ENCODE peak calls at places on chromosome 16, in six cellular contexts. A, Y, J, U, W and C are unnamed samples. For H3K9me3 and H3K4me1, the result is how much of the 10 kb centered on the place peaks cover.

GRCh38 chr16:27929818-27930217 is 133.7 kb downstream of the GSG1L start:
- DNase-seq in A (no peak), Y (no peak), J (no peak), U (no peak), W (no peak), C (no peak)

GRCh38 chr16:21264226-21265036 is 13.7 kb downstream of the CRYM start:
- DNase-seq in A (no peak), Y (no peak), J (peak), U (no peak), W (no peak), C (no peak)

GRCh38 chr16:81956213-81956948 is 54.9 kb downstream of the SDR42E1 start:
- DNase-seq in A (no peak), Y (no peak), J (no peak), U (no peak), W (no peak), C (no peak)

GRCh38 chr16:52252680-52253079 is 294.3 kb downstream of the TOX3 start:
- DNase-seq in A (no peak), Y (no peak), J (no peak), U (no peak), W (no peak), C (no peak)

GRCh38 chr16:86909359-86910145 is 331.2 kb downstream of the FOXL1 start:
- DNase-seq in A (no peak), Y (no peak), J (no peak), U (no peak), W (no peak), C (no peak)

GRCh38 chr16:87457724-87458423 is 35.0 kb downstream of the ZCCHC14 start:
- DNase-seq in A (no peak), Y (no peak), J (no peak), U (no peak), W (no peak), C (no peak)

GRCh38 chr16:12235110-12235509 is 258.6 kb downstream of the SNX29 start:
- DNase-seq in A (no peak), Y (no peak), J (no peak), U (no peak), W (no peak), C (no peak)

GRCh38 chr16:7315813-7316212 is 16.8 kb upstream of the RBFOX1 start:
- DNase-seq in A (no peak), Y (no peak), J (no peak), U (no peak), W (no peak), C (no peak)

GRCh38 chr16:22386976-22387375 is 12.6 kb upstream of the CDR2 start:
- DNase-seq in A (no peak), Y (no peak), J (no peak), U (no peak), W (no peak), C (no peak)

GRCh38 chr16:60905806-60906205 is 1130.4 kb downstream of the CDH8 start:
- DNase-seq in A (no peak), Y (no peak), J (peak), U (no peak), W (no peak), C (no peak)

GRCh38 chr16:57646388-57647039 is 18.1 kb downstream of the ADGRG1 start:
- DNase-seq in A (no peak), Y (no peak), J (no peak), U (no peak), W (peak), C (no peak)

GRCh38 chr16:87487361-87487924 is 5.4 kb downstream of the ZCCHC14 start:
- DNase-seq in A (no peak), Y (no peak), J (peak), U (peak), W (no peak), C (peak)

GRCh38 chr16:57700801-57701551 is 6.4 kb downstream of the DRC7 start:
- DNase-seq in A (no peak), Y (no peak), J (peak), U (no peak), W (no peak), C (no peak)

GRCh38 chr16:30444231-30445148 is 1.2 kb downstream of the SEPHS2 start:
- DNase-seq in A (no peak), Y (no peak), J (no peak), U (no peak), W (no peak), C (no peak)

GRCh38 chr16:16073884-16074781 is 124.7 kb downstream of the ABCC1 start:
- DNase-seq in A (no peak), Y (no peak), J (peak), U (no peak), W (no peak), C (no peak)

GRCh38 chr16:13168091-13168572 is 266.7 kb downstream of the SHISA9 start:
- DNase-seq in A (no peak), Y (no peak), J (peak), U (no peak), W (no peak), C (no peak)

GRCh38 chr16:69190598-69190997 is 3.6 kb downstream of the SNTB2 start:
- DNase-seq in A (no peak), Y (no peak), J (no peak), U (no peak), W (no peak), C (no peak)

GRCh38 chr16:53803998-53804397 is 100.0 kb downstream of the FTO start:
- DNase-seq in A (no peak), Y (no peak), J (no peak), U (no peak), W (no peak), C (no peak)

GRCh38 chr16:74521691-74522090 is 85.2 kb downstream of the GLG1 start:
- DNase-seq in A (no peak), Y (no peak), J (no peak), U (no peak), W (no peak), C (no peak)

GRCh38 chr16:66167564-66168291 is 198.8 kb upstream of the CDH5 start:
- DNase-seq in A (no peak), Y (no peak), J (peak), U (peak), W (no peak), C (no peak)

GRCh38 chr16:83992624-83993023 is 24.6 kb downstream of the NECAB2 start:
- DNase-seq in A (no peak), Y (no peak), J (no peak), U (no peak), W (no peak), C (no peak)

GRCh38 chr16:16036359-16036792 is 87.0 kb downstream of the ABCC1 start:
- DNase-seq in A (no peak), Y (no peak), J (peak), U (no peak), W (no peak), C (no peak)

GRCh38 chr16:28309811-28310311 is 17.5 kb downstream of the SBK1 start:
- DNase-seq in A (no peak), Y (peak), J (no peak), U (no peak), W (peak), C (peak)

GRCh38 chr16:83402969-83403368 is 404.8 kb upstream of the HSBP1 start:
- DNase-seq in A (no peak), Y (no peak), J (no peak), U (no peak), W (no peak), C (no peak)

GRCh38 chr16:87129771-87130170 is 187.4 kb downstream of the C16orf95 start:
- DNase-seq in A (peak), Y (no peak), J (no peak), U (no peak), W (no peak), C (no peak)

GRCh38 chr16:84689126-84689525 is 10.7 kb upstream of the USP10 start:
- DNase-seq in A (peak), Y (no peak), J (no peak), U (no peak), W (no peak), C (no peak)

GRCh38 chr16:48434653-48435318 is 49.6 kb upstream of the SIAH1 start:
- DNase-seq in A (no peak), Y (no peak), J (no peak), U (no peak), W (no peak), C (no peak)

GRCh38 chr16:58863761-58864160 is 129.6 kb upstream of the GOT2 start:
- DNase-seq in A (no peak), Y (no peak), J (no peak), U (no peak), W (no peak), C (no peak)

GRCh38 chr16:21275529-21275928 is 2.6 kb downstream of the CRYM start:
- DNase-seq in A (no peak), Y (no peak), J (no peak), U (no peak), W (no peak), C (no peak)

GRCh38 chr16:30434852-30435251 is 5.0 kb upstream of the DCTPP1 start:
- DNase-seq in A (no peak), Y (no peak), J (no peak), U (no peak), W (no peak), C (no peak)

GRCh38 chr16:30615358-30616076 is 5.3 kb upstream of the ZNF689 start:
- DNase-seq in A (no peak), Y (peak), J (peak), U (no peak), W (peak), C (no peak)

GRCh38 chr16:85988723-85989313 is 89.9 kb downstream of the IRF8 start:
- DNase-seq in A (peak), Y (no peak), J (no peak), U (no peak), W (no peak), C (no peak)

GRCh38 chr16:77273-77806 is 685 bp upstream of the MPG start:
- DNase-seq in A (peak), Y (no peak), J (peak), U (no peak), W (peak), C (peak)

GRCh38 chr16:8026450-8026849 is 563.9 kb downstream of the TMEM114 start:
- DNase-seq in A (no peak), Y (no peak), J (peak), U (no peak), W (peak), C (no peak)

GRCh38 chr16:88338111-88338510 is 44.6 kb upstream of the ZNF469 start:
- DNase-seq in A (no peak), Y (no peak), J (no peak), U (no peak), W (no peak), C (no peak)

GRCh38 chr16:1150511-1150982 is 2.4 kb upstream of the CACNA1H start:
- DNase-seq in A (no peak), Y (no peak), J (no peak), U (no peak), W (no peak), C (no peak)

GRCh38 chr16:86307518-86307903 is 202.8 kb upstream of the FOXF1 start:
- DNase-seq in A (peak), Y (no peak), J (no peak), U (no peak), W (no peak), C (no peak)

GRCh38 chr16:27977966-27978365 is 85.5 kb downstream of the GSG1L start:
- DNase-seq in A (peak), Y (no peak), J (no peak), U (no peak), W (no peak), C (no peak)

DNA sequence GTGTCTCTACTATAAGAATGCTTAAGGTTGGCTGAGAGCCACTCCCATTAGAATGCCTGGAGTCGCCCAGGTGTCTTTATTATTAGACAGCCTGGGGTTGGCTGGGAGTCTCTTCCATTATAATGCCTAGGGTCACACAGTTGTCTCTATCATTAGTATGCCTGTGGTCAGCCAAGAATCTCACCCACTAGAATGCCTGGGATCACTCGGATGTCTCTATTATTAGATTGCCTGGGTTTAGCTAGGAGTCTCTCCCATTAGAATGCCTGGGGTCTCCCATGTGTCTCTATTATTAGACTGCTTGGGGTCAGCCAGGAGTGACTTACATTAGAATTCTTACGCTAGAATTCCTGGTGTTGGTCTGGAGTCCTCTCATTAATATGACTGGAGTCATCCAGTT is 2255.3 kb downstream of the TP53TG3F start:
- DNase-seq in A (no peak), Y (no peak), J (no peak), U (peak), W (no peak), C (no peak)
- H3K9me3 ChIP-seq in A (under half), Y (under half), J (under half), U (under half), W (under half), C (under half)

DNA sequence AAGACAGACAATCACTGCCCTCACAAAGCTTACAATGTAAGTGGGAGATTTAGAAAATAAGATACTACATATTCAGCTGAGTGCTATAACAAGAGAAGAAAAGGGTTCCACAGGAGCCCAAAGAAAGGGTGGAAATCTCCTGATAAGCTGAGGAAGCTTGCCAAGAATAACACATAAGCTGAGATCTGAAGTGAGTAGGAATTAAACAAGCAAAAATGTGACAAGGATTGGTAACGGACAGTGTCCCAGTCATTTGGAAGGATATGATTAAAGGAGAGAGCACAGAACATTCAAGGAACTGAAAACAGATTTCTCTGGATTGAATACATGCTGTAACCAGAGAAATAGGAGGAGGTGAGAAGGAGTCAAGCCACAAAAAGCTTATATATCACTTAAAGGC is 13.0 kb downstream of the CDYL2 start:
- DNase-seq in A (no peak), Y (no peak), J (no peak), U (no peak), W (no peak), C (no peak)
- H3K27ac ChIP-seq in A (no peak), Y (no peak), J (no peak), U (no peak), W (no peak), C (no peak)

DNA sequence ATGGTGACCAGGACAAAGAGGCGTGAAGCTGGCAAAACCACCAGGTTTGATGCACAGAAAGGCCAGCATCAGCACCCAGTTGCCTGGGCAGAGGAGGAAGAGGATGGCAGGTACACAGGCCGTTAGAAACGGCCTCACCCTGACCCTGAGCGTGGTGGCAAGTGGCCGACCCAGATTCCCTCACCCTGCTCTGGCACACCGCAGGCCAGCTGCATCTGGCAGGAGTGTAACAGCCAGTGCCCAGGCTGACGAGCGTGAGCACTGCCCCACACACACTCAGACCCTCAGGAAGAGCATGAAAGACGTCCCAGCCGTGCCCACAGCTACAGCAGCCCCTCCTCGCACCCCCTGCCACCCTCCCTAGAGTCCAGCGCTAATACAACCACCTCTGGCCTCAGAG is 82.0 kb downstream of the ANKRD11 start:
- DNase-seq in A (no peak), Y (no peak), J (no peak), U (no peak), W (no peak), C (peak)
- H3K4me1 ChIP-seq in A (half or more), Y (half or more), J (half or more), U (half or more), W (under half), C (half or more)

DNA sequence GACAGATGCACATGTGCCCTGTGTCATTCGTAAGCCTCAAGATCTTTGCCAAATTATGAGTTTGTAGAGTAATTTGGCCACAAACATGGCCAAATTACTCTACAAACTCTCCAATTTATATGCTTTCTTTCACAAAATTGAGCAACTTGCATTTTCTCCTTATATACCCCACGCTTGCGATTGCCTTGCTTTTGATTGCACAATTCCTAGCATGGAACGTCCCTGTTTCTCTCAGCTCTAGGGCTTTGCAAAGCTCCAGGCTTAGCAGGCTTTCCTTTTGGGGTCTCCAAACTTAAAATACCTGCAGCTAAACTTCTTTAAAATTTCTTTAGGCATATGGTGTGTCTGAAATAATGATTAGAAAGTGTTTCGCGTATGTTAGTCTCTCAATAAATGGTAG is 28.5 kb upstream of the MAF start:
- DNase-seq in A (no peak), Y (no peak), J (no peak), U (no peak), W (no peak), C (no peak)
- H3K9me3 ChIP-seq in A (under half), Y (under half), J (under half), U (under half), W (under half), C (under half)

GRCh38 chr16:23895052-23895451 is 59.3 kb downstream of the PRKCB start:
- DNase-seq in A (no peak), Y (no peak), J (no peak), U (no peak), W (no peak), C (no peak)
- H3K27ac ChIP-seq in A (no peak), Y (no peak), J (no peak), U (no peak), W (peak), C (no peak)

GRCh38 chr16:76038097-76038496 is 239.1 kb upstream of the CNTNAP4 start:
- DNase-seq in A (no peak), Y (no peak), J (no peak), U (no peak), W (no peak), C (no peak)

DNA sequence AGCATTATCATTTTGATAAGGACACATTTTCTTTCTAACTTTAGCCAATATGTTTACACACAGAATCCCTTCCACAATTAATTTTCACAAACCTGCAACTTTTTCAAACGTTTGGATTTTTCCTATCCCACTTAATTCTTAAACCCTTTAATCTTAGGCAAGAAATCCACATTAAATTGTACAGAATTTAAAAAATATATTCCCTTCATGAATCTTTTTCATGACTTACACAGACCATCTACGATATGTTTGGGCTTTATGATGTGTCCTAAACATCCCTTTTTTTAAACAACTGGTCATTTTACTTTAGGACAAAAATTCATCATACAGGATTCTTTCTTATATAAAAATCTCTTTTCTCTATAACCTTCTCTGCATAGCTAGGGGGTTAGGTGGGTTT is 241.5 kb upstream of the CNTNAP4 start:
- DNase-seq in A (no peak), Y (no peak), J (peak), U (no peak), W (no peak), C (no peak)
- H3K4me1 ChIP-seq in A (under half), Y (under half), J (under half), U (under half), W (under half), C (under half)

DNA sequence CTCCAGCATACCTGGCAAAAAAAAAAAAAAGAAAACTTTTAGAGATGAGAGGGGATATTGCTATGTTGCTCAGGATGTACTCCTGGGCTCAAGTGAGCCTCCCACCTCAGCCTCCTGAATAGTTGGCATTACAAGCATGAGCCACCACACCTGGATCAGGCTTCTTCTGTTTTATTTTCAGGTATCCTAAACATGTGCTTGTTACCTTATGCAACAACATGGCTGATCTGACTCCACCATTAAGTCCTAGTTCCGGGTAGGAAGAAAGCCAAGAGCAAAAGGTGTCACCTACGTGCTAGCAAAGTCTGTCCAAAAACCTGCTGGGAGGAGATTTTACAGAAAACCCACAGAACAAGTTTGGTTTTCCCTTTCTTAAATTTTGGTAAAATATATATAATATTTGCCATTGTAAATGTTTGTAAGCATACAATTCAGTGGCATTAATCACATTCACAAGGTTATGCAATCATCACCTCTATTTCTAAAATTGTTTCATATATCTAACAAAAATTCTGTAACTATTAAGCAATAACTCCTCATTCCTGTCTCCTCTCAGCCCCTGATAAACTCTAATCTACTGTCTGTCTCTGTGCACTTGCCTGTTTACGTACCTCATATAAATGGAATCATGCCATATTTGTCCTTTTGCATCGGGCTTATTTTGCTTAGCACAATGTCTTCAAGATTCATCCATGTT is 9.1 kb upstream of the CACNG3 start:
- DNase-seq in A (no peak), Y (no peak), J (no peak), U (no peak), W (no peak), C (no peak)
- H3K9me3 ChIP-seq in A (under half), Y (under half), J (under half), U (under half), W (under half), C (under half)

GRCh38 chr16:56241596-56241995 is 50.3 kb downstream of the GNAO1 start:
- DNase-seq in A (no peak), Y (no peak), J (no peak), U (no peak), W (no peak), C (no peak)

GRCh38 chr16:56233795-56234566 is 42.7 kb downstream of the GNAO1 start:
- DNase-seq in A (no peak), Y (no peak), J (no peak), U (no peak), W (no peak), C (no peak)

GRCh38 chr16:56237451-56237930 is 46.2 kb downstream of the GNAO1 start:
- DNase-seq in A (no peak), Y (no peak), J (no peak), U (no peak), W (no peak), C (no peak)

GRCh38 chr16:56234737-56235136 is 43.4 kb downstream of the GNAO1 start:
- DNase-seq in A (no peak), Y (no peak), J (no peak), U (no peak), W (no peak), C (no peak)

GRCh38 chr16:56238188-56238587 is 46.9 kb downstream of the GNAO1 start:
- DNase-seq in A (no peak), Y (no peak), J (no peak), U (no peak), W (no peak), C (no peak)
- H3K27ac ChIP-seq in A (peak), Y (no peak), J (no peak), U (no peak), W (no peak), C (no peak)